ENCODE peak calls at places on chromosomes 2 and 18, in six cellular contexts. U is uterus, O is HFF-Myc, T is suprapubic skin, L is lower leg skin, P is BJ. X is an unnamed sample.

GRCh38 chr2:10398496-10398895 is 49.6 kb downstream of the ODC1 start:
- DNase-seq in U (no peak), O (no peak), T (no peak), L (no peak), P (no peak), X (no peak)

GRCh38 chr2:240435457-240435954 is at the start of gene GPC1:
- DNase-seq in U (peak; percentile 66), O (no peak), T (no peak), L (no peak), P (no peak), X (no peak)

GRCh38 chr2:19933351-19933981 is 31.7 kb upstream of the TTC32 start:
- DNase-seq in U (no peak), O (peak; percentile 43), T (no peak), L (no peak), P (peak; percentile 30), X (peak; percentile 82)

GRCh38 chr2:25228848-25229674 is 60.7 kb upstream of the POMC start:
- DNase-seq in U (peak; percentile 76), O (peak; percentile 41), T (no peak), L (peak; percentile 52), P (no peak), X (peak; percentile 10)

GRCh38 chr2:230447455-230448451 is 31.8 kb downstream of the SP100 start:
- DNase-seq in U (no peak), O (no peak), T (no peak), L (no peak), P (no peak), X (no peak)

GRCh38 chr2:10236571-10237391 is 65.9 kb upstream of the HPCAL1 start:
- DNase-seq in U (peak; percentile 17), O (no peak), T (peak; percentile 67), L (no peak), P (no peak), X (no peak)

GRCh38 chr2:211045025-211045424 is 488.6 kb downstream of the CPS1 start:
- DNase-seq in U (no peak), O (no peak), T (no peak), L (no peak), P (no peak), X (no peak)

GRCh38 chr18:79682896-79683625 is 3.5 kb downstream of the CTDP1 start:
- DNase-seq in U (no peak), O (no peak), T (no peak), L (no peak), P (no peak), X (no peak)

GRCh38 chr2:51003345-51004192 is 28.4 kb downstream of the NRXN1 start:
- DNase-seq in U (no peak), O (no peak), T (no peak), L (no peak), P (no peak), X (no peak)

GRCh38 chr2:31696068-31696467 is 115.3 kb upstream of the SRD5A2 start:
- DNase-seq in U (no peak), O (no peak), T (no peak), L (no peak), P (no peak), X (no peak)

GRCh38 chr2:229731363-229731762 is 17.0 kb upstream of the DNER start:
- DNase-seq in U (no peak), O (no peak), T (no peak), L (no peak), P (no peak), X (no peak)

GRCh38 chr18:3873698-3874495 is 423.9 kb downstream of the TGIF1 start:
- DNase-seq in U (no peak), O (no peak), T (no peak), L (no peak), P (no peak), X (no peak)

GRCh38 chr2:201933792-201934229 is 99.8 kb upstream of the FZD7 start:
- DNase-seq in U (no peak), O (no peak), T (no peak), L (no peak), P (no peak), X (no peak)

GRCh38 chr18:59613903-59614302 is 83.3 kb downstream of the CCBE1 start:
- DNase-seq in U (no peak), O (no peak), T (no peak), L (no peak), P (no peak), X (no peak)

GRCh38 chr2:214069254-214069653 is 341.6 kb upstream of the VWC2L start:
- DNase-seq in U (peak; percentile 19), O (peak; percentile 88), T (no peak), L (peak; percentile 22), P (peak; percentile 89), X (peak; percentile 91)

GRCh38 chr2:239934571-239935171 is 90.5 kb downstream of the NDUFA10 start:
- DNase-seq in U (peak; percentile 61), O (peak; percentile 21), T (peak; percentile 90), L (peak; percentile 64), P (no peak), X (no peak)

GRCh38 chr2:10790228-10790973 is 22.2 kb downstream of the PDIA6 start:
- DNase-seq in U (no peak), O (no peak), T (no peak), L (no peak), P (no peak), X (peak; percentile 85)

GRCh38 chr2:71700880-71701397 is 247.6 kb downstream of the DYSF start:
- DNase-seq in U (peak; percentile 21), O (no peak), T (peak; percentile 75), L (no peak), P (no peak), X (no peak)

GRCh38 chr2:172208881-172209325 is 106.2 kb upstream of the DLX2 start:
- DNase-seq in U (no peak), O (no peak), T (no peak), L (no peak), P (peak; percentile 36), X (peak; percentile 6)

GRCh38 chr2:79887747-79888374 is 375.0 kb downstream of the CTNNA2 start:
- DNase-seq in U (no peak), O (peak; percentile 25), T (no peak), L (no peak), P (peak; percentile 6), X (peak; percentile 18)

GRCh38 chr2:33620-34019 is 12.7 kb downstream of the FAM110C start:
- DNase-seq in U (no peak), O (no peak), T (no peak), L (peak; percentile 53), P (no peak), X (no peak)

GRCh38 chr2:171678619-171679018 is 8.7 kb upstream of the DYNC1I2 start:
- DNase-seq in U (no peak), O (no peak), T (no peak), L (no peak), P (no peak), X (no peak)

GRCh38 chr18:21336846-21337245 is 94.8 kb downstream of the GREB1L start:
- DNase-seq in U (no peak), O (no peak), T (no peak), L (no peak), P (no peak), X (no peak)

GRCh38 chr2:46914578-46915230 is 902 bp downstream of the MCFD2 start:
- DNase-seq in U (no peak), O (no peak), T (no peak), L (no peak), P (no peak), X (no peak)

GRCh38 chr2:46915281-46915810 is at the start of gene MCFD2:
- DNase-seq in U (no peak), O (no peak), T (peak; percentile 84), L (peak; percentile 40), P (no peak), X (no peak)

GRCh38 chr2:46913471-46914381 is 1.9 kb downstream of the MCFD2 start:
- DNase-seq in U (no peak), O (no peak), T (no peak), L (no peak), P (no peak), X (no peak)

GRCh38 chr2:46915811-46916630 is 415 bp upstream of the MCFD2 start:
- DNase-seq in U (peak; percentile 91), O (peak; percentile 76), T (peak; percentile 95), L (peak; percentile 81), P (peak; percentile 70), X (no peak)

GRCh38 chr2:46917628-46918027 is 2.0 kb upstream of the MCFD2 start:
- DNase-seq in U (no peak), O (no peak), T (no peak), L (no peak), P (no peak), X (no peak)
- H3K4me3 ChIP-seq in U (no peak overlapping the region), O (no peak overlapping the region), T (no peak overlapping the region), L (no peak overlapping the region), P (no peak overlapping the region), X (no peak overlapping the region)

DNA sequence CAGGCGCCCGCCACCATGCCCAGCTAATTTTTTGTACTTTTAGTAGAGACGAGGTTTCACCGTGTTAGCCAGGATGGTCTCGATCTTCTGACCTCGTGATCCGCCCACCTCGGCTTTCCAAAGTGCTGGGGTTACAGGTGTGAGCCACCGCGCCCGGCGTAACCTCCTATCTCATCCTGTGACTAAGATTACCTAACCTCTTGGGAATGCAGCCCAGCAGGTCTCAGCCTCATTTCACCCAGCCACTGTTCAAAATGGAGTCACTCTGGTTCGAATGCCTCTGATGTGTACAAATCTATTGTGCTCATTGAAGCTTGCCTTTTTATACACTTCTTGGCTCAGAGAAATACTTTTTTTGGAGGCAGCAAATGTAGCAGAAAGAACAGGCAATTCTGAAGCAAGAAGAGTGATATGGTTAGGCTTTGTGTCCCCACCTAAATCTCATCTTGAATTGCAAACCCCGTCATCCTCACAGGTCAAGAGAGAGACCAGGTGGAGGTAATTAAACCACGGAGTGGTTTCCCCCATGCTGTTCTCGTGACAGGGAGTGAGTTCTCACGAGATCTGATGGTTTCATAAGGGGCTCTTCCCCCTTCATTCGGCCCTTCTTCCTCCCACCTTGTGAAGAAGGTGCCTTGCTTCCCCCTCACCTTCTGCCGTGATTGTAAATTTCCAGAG is 60.6 kb downstream of the SLC4A3 start:
- DNase-seq in U (no peak), O (no peak), T (no peak), L (no peak), P (no peak), X (no peak)
- TF ChIP-seq CTCF in U (no peak), O (no peak), T (no peak), L (no peak), P (no peak), X (no peak)

DNA sequence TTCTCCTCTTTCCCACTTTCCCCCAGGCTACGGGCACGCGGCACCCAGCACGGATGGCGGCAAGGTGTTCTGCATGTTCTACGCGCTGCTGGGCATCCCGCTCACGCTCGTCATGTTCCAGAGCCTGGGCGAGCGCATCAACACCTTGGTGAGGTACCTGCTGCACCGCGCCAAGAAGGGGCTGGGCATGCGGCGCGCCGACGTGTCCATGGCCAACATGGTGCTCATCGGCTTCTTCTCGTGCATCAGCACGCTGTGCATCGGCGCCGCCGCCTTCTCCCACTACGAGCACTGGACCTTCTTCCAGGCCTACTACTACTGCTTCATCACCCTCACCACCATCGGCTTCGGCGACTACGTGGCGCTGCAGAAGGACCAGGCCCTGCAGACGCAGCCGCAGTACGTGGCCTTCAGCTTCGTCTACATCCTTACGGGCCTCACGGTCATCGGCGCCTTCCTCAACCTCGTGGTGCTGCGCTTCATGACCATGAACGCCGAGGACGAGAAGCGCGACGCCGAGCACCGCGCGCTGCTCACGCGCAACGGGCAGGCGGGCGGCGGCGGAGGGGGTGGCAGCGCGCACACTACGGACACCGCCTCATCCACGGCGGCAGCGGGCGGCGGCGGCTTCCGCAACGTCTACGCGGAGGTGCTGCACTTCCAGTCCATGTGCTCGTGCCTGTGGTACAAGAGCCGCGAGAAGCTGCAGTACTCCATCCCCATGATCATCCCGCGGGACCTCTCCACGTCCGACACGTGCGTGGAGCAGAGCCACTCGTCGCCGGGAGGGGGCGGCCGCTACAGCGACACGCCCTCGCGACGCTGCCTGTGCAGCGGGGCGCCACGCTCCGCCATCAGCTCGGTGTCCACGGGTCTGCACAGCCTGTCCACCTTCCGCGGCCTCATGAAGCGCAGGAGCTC is 35.4 kb downstream of the KCNK3 start:
- DNase-seq in U (no peak), O (no peak), T (no peak), L (no peak), P (no peak), X (no peak)
- H3K4me3 ChIP-seq in U (no peak overlapping the region), O (no peak overlapping the region), T (no peak overlapping the region), L (no peak overlapping the region), P (no peak overlapping the region), X (no peak overlapping the region)

GRCh38 chr18:41532344-41533086 is 422.5 kb upstream of the PIK3C3 start:
- DNase-seq in U (no peak), O (no peak), T (no peak), L (no peak), P (no peak), X (no peak)
- TF ChIP-seq CTCF in U (no peak), O (no peak), T (no peak), L (no peak), P (peak; percentile 2), X (peak; percentile 29)